ENCODE peak calls at places on chromosomes 6 and 20, in ten cellular contexts. K, D, F, A, Z, W, M, P, U and T are unnamed samples. For H3K4me1, the result is how much of the 10 kb centered on the place peaks cover.

GRCh38 chr20:6925744-6926278 is 158.3 kb downstream of the BMP2 start:
- DNase-seq in K (no peak), D (no peak), F (no peak), A (no peak), Z (no peak), W (no peak), M (no peak), P (no peak), U (no peak), T (no peak)

GRCh38 chr20:34435589-34435988 is 72.5 kb downstream of the ITCH start:
- DNase-seq in K (no peak), D (no peak), F (no peak), A (no peak), Z (no peak), W (no peak), M (no peak), P (no peak), U (no peak), T (no peak)

GRCh38 chr6:45156075-45156474 is 172.1 kb upstream of the RUNX2 start:
- DNase-seq in K (no peak), D (no peak), F (peak), A (no peak), Z (no peak), W (no peak), M (no peak), P (no peak), U (no peak), T (no peak)

GRCh38 chr6:11460837-11461661 is 76.5 kb upstream of the TMEM170B start:
- DNase-seq in K (no peak), D (no peak), F (no peak), A (no peak), Z (no peak), W (no peak), M (no peak), P (no peak), U (no peak), T (no peak)

GRCh38 chr6:169800668-169801395 is 49.4 kb downstream of the ERMARD start:
- DNase-seq in K (peak), D (peak), F (no peak), A (peak), Z (no peak), W (no peak), M (peak), P (peak), U (no peak), T (no peak)

GRCh38 chr20:21053002-21053762 is 53.0 kb downstream of the LINC00237 start:
- DNase-seq in K (no peak), D (peak), F (no peak), A (no peak), Z (no peak), W (no peak), M (no peak), P (peak), U (no peak), T (no peak)

GRCh38 chr6:12785301-12785700 is 68.7 kb downstream of the PHACTR1 start:
- DNase-seq in K (no peak), D (no peak), F (no peak), A (no peak), Z (no peak), W (no peak), M (no peak), P (no peak), U (no peak), T (no peak)

GRCh38 chr6:152094992-152095592 is 287.6 kb downstream of the ESR1 start:
- DNase-seq in K (peak), D (peak), F (no peak), A (peak), Z (peak), W (no peak), M (peak), P (no peak), U (peak), T (peak)

GRCh38 chr20:3777726-3778629 is 3.3 kb downstream of the SPEF1 start:
- DNase-seq in K (peak), D (peak), F (no peak), A (peak), Z (peak), W (peak), M (peak), P (peak), U (peak), T (peak)

GRCh38 chr20:30811896-30812671 is 445.4 kb upstream of the DEFB115 start:
- DNase-seq in K (peak), D (peak), F (no peak), A (peak), Z (no peak), W (peak), M (no peak), P (peak), U (no peak), T (peak)

GRCh38 chr6:37624606-37625574 is 72.8 kb downstream of the MDGA1 start:
- DNase-seq in K (peak), D (peak), F (peak), A (peak), Z (no peak), W (no peak), M (no peak), P (no peak), U (peak), T (peak)

GRCh38 chr20:53809728-53810365 is 216.2 kb upstream of the ZNF217 start:
- DNase-seq in K (no peak), D (no peak), F (no peak), A (no peak), Z (no peak), W (no peak), M (no peak), P (no peak), U (no peak), T (no peak)

GRCh38 chr6:122747573-122747972 is 31.9 kb upstream of the FABP7 start:
- DNase-seq in K (no peak), D (no peak), F (no peak), A (no peak), Z (no peak), W (no peak), M (no peak), P (no peak), U (no peak), T (no peak)

GRCh38 chr6:20379231-20379630 is 22.4 kb upstream of the E2F3 start:
- DNase-seq in K (peak), D (no peak), F (no peak), A (no peak), Z (no peak), W (no peak), M (no peak), P (no peak), U (no peak), T (no peak)

GRCh38 chr6:143061597-143062385 is 1.1 kb downstream of the AIG1 start:
- DNase-seq in K (peak), D (no peak), F (no peak), A (no peak), Z (no peak), W (no peak), M (no peak), P (no peak), U (no peak), T (no peak)

GRCh38 chr6:45445749-45446454 is 68.2 kb upstream of the SUPT3H start:
- DNase-seq in K (peak), D (peak), F (no peak), A (peak), Z (peak), W (peak), M (peak), P (peak), U (no peak), T (peak)

GRCh38 chr6:17389274-17389847 is 4.0 kb upstream of the CAP2 start:
- DNase-seq in K (peak), D (no peak), F (no peak), A (no peak), Z (no peak), W (no peak), M (no peak), P (no peak), U (no peak), T (no peak)

GRCh38 chr6:111841822-111842221 is 31.4 kb downstream of the FYN start:
- DNase-seq in K (no peak), D (no peak), F (peak), A (peak), Z (no peak), W (no peak), M (no peak), P (no peak), U (no peak), T (no peak)

GRCh38 chr6:142879076-142879475 is 65.9 kb downstream of the HIVEP2 start:
- DNase-seq in K (no peak), D (no peak), F (no peak), A (no peak), Z (no peak), W (no peak), M (no peak), P (no peak), U (no peak), T (no peak)

GRCh38 chr20:33438481-33438880 is 5.1 kb downstream of the SNTA1 start:
- DNase-seq in K (no peak), D (no peak), F (no peak), A (no peak), Z (no peak), W (no peak), M (no peak), P (no peak), U (no peak), T (no peak)

GRCh38 chr6:39777218-39777617 is 15.0 kb upstream of the DAAM2 start:
- DNase-seq in K (no peak), D (no peak), F (no peak), A (no peak), Z (no peak), W (no peak), M (no peak), P (no peak), U (no peak), T (no peak)

DNA sequence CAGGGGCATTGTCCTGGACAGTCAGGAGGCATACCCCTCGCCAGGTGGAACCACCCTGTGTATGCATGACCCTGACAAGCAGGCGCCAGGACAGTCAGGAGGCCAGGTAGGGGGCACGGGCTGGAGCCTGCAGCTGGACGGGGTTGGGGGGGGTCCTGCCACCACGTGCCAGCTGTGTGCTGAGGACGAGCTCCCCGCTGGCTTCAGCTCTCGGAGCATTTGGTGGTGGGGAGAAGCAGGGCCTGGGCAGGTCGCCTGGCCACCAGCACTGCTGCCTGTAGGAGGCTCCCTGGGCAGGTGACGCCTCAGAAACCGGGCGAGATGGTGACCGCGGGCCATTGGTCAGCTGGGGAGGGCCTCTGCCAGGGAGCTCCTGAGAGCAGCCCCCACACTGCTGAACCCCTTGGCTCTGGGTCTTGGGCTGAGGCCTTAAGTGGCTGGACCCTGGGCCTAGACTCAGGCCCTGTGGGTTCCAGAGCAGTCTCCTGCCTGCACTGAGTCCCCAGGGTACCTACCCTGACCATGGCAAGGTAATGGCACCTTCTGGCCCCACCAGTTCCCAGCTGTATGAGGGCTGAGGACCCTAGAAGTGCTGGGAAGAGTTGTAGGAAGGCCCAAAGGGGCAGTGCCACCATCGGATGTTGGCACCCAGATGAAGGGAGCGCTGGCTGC is 794 bp downstream of the SLC17A9 start:
- DNase-seq in K (peak), D (peak), F (no peak), A (no peak), Z (no peak), W (no peak), M (no peak), P (no peak), U (peak), T (no peak)
- H3K4me3 ChIP-seq in K (peak), D (no peak), F (peak), A (peak), Z (peak), W (peak), M (peak), P (no peak), U (no peak), T (peak)

GRCh38 chr6:81752084-81752968 is at the start of gene TENT5A:
- DNase-seq in K (peak), D (peak), F (peak), A (peak), Z (peak), W (peak), M (peak), P (peak), U (peak), T (peak)

GRCh38 chr6:81753709-81754678 is 1.5 kb upstream of the TENT5A start:
- DNase-seq in K (peak), D (peak), F (peak), A (peak), Z (peak), W (peak), M (peak), P (peak), U (peak), T (peak)

GRCh38 chr6:81751388-81752083 is 945 bp downstream of the TENT5A start:
- DNase-seq in K (peak), D (peak), F (peak), A (peak), Z (peak), W (peak), M (peak), P (peak), U (peak), T (peak)

GRCh38 chr6:81754906-81755305 is 2.4 kb upstream of the TENT5A start:
- DNase-seq in K (no peak), D (no peak), F (no peak), A (no peak), Z (no peak), W (no peak), M (no peak), P (no peak), U (no peak), T (no peak)

DNA sequence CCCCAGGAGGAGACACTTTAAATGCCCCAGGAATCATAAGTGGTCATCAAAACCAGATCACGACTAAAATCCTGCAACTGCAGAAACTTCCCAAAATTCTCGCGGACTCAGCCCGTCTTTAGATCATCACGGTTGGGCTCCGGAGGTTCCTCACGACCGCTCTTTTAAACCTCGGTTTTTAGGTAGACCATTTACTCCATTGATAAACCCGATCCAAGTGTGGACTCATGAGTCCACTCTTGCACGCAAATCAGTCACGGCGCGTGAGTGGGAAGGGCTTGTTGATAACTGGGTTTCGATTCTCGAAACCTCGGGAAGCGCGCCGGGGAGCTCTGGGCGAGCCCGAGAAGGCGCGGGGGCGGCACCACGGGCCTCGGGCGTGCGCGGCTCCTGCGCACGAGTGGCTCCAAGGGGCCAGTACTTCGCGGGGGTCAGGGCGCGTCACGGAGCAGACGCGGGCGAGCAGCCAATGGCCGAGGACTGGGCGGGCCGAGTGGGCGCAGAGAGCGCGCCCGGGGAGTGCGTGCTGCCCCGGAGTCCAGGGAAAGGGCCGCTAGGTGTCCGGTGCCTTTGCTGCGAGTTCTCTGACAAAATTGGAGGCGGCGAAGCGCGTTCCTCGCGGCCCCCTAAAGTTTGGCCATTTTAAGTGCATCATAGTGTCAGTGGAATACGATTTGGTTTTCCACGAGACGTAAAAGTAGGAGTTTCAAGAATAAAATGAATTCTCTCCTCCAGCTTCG is 658 bp upstream of the TENT5A start:
- DNase-seq in K (peak), D (peak), F (peak), A (peak), Z (peak), W (peak), M (peak), P (peak), U (peak), T (peak)
- H3K4me1 ChIP-seq in K (under half), D (under half), F (under half), A (under half), Z (under half), W (under half), M (under half), P (under half), U (under half), T (half or more)

GRCh38 chr6:89734526-89734925 is 85.1 kb downstream of the MDN1 start:
- DNase-seq in K (peak), D (no peak), F (no peak), A (no peak), Z (no peak), W (no peak), M (no peak), P (no peak), U (no peak), T (no peak)
- H3K4me3 ChIP-seq in K (no peak), D (no peak), F (no peak), A (no peak), Z (no peak), W (no peak), M (no peak), P (no peak), U (no peak), T (no peak)

GRCh38 chr20:36493801-36494114 is 47.6 kb upstream of the MYL9 start:
- DNase-seq in K (peak), D (no peak), F (no peak), A (peak), Z (peak), W (no peak), M (peak), P (no peak), U (peak), T (peak)
- H3K4me1 ChIP-seq in K (under half), D (under half), F (under half), A (under half), Z (half or more), W (under half), M (under half), P (under half), U (under half), T (half or more)

GRCh38 chr6:7580537-7580926 is 9.5 kb upstream of the SNRNP48 start:
- DNase-seq in K (no peak), D (no peak), F (no peak), A (no peak), Z (no peak), W (no peak), M (no peak), P (no peak), U (no peak), T (no peak)

GRCh38 chr6:7585287-7585930 is 4.6 kb upstream of the SNRNP48 start:
- DNase-seq in K (no peak), D (no peak), F (no peak), A (no peak), Z (no peak), W (no peak), M (no peak), P (no peak), U (no peak), T (no peak)

GRCh38 chr6:7579850-7580249 is 10.1 kb upstream of the SNRNP48 start:
- DNase-seq in K (no peak), D (no peak), F (no peak), A (no peak), Z (no peak), W (no peak), M (no peak), P (no peak), U (no peak), T (no peak)

GRCh38 chr6:7578949-7579348 is 11.0 kb upstream of the SNRNP48 start:
- DNase-seq in K (no peak), D (no peak), F (no peak), A (no peak), Z (no peak), W (no peak), M (no peak), P (no peak), U (no peak), T (no peak)

GRCh38 chr6:7580927-7581618 is 8.9 kb upstream of the SNRNP48 start:
- DNase-seq in K (no peak), D (no peak), F (no peak), A (no peak), Z (no peak), W (no peak), M (no peak), P (no peak), U (no peak), T (no peak)
- H3K4me3 ChIP-seq in K (no peak), D (no peak), F (no peak), A (no peak), Z (no peak), W (no peak), M (no peak), P (no peak), U (no peak), T (no peak)

DNA sequence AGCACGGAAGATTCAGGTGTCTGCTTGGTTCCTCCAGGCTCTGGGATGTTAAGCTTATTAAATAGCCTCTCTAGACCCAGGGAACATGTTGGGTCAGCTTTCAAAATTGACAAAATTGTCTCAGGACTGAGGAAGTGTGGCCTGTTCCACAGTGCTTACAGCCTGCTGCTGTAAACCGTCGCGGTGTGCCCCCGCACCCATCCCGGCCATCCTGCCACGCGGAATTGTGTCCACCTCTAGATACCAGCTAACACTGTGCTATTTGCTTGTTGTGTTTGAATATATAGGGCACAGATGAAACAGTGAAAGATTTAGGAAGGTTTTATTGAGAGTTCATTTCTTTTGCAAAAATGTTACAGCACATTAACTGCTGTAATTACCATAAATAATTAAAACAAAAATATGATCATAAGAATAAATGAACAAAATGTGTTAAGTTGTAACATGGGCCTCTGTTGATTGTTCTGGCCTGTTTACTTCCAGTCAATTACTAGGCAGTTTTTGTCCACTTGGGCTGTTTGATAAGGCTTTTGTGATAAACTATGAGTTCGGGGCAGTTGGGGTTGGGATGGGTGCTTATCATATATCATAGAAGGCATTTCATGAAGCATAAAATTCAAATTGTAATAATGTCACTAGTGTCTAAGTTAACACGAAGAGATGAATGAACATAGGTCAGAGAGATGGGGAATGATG is 77.4 kb downstream of the ARID1B start:
- DNase-seq in K (no peak), D (no peak), F (no peak), A (no peak), Z (no peak), W (no peak), M (no peak), P (no peak), U (no peak), T (no peak)
- H3K4me1 ChIP-seq in K (under half), D (under half), F (half or more), A (under half), Z (half or more), W (under half), M (under half), P (under half), U (under half), T (half or more)

DNA sequence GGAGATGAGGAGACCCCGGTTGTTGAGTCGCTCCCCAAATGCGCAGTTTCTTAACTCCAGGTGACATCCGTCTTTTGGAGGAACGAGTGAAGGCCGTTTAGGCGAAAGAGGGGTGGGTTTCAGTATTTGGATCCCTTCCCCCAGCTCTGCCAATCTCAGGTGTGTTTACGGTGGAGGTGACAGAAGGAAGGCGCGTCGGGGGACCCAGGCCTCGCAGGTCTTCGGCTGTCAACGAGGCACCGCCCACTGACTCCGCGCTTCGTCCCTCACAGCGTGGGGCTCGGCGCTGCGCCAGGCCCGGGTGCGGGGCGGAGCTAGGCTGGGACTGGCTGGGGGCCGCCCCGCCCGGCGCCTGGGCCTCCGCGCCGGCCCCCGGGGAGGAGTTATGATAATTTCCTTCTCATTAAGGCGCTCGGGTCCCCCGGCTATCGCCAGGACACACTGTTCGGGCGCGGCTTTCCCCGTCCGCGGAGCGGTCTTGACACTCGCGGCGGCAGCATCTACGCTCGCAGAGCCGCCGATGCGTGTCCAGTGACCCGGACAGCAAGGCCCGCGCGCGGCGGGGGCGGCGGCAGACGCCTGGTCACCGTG is at the start of gene TFAP2C:
- DNase-seq in K (peak), D (peak), F (no peak), A (peak), Z (peak), W (peak), M (no peak), P (peak), U (peak), T (peak)
- H3K4me3 ChIP-seq in K (peak), D (peak), F (no peak), A (peak), Z (peak), W (peak), M (peak), P (peak), U (peak), T (peak)